ENCODE peak calls at places on chromosomes 1 and 21, in seven cellular contexts. One of them, this sample, is unnamed.

GRCh38 chr1:228299901-228300300 is 92.1 kb downstream of the OBSCN start:
- DNase-seq in mucosa of gallbladder: no peak
- DNase-seq in AG09319: no peak
- DNase-seq in Kasumi-1: no peak
- DNase-seq in T follicular helper cell: no peak
- DNase-seq in fibroblast of lung: no peak
- DNase-seq in SW 1271: no peak
- DNase-seq in this sample: no peak

GRCh38 chr1:55938376-55938850 is 641.0 kb downstream of the PLPP3 start:
- DNase-seq in mucosa of gallbladder: no peak
- DNase-seq in AG09319: no peak
- DNase-seq in Kasumi-1: no peak
- DNase-seq in T follicular helper cell: no peak
- DNase-seq in fibroblast of lung: no peak
- DNase-seq in SW 1271: no peak
- DNase-seq in this sample: no peak

GRCh38 chr1:201883786-201884185 is 4.9 kb upstream of the SHISA4 start:
- DNase-seq in mucosa of gallbladder: no peak
- DNase-seq in AG09319: peak
- DNase-seq in Kasumi-1: peak
- DNase-seq in T follicular helper cell: no peak
- DNase-seq in fibroblast of lung: peak
- DNase-seq in SW 1271: no peak
- DNase-seq in this sample: no peak

GRCh38 chr1:41502912-41503311 is 18.4 kb upstream of the EDN2 start:
- DNase-seq in mucosa of gallbladder: no peak
- DNase-seq in AG09319: no peak
- DNase-seq in Kasumi-1: no peak
- DNase-seq in T follicular helper cell: no peak
- DNase-seq in fibroblast of lung: no peak
- DNase-seq in SW 1271: no peak
- DNase-seq in this sample: no peak

GRCh38 chr1:183330335-183330734 is 87.8 kb downstream of the NMNAT2 start:
- DNase-seq in mucosa of gallbladder: no peak
- DNase-seq in AG09319: no peak
- DNase-seq in Kasumi-1: no peak
- DNase-seq in T follicular helper cell: no peak
- DNase-seq in fibroblast of lung: no peak
- DNase-seq in SW 1271: no peak
- DNase-seq in this sample: no peak

GRCh38 chr21:37430184-37430821 is 63.7 kb downstream of the DYRK1A start:
- DNase-seq in mucosa of gallbladder: no peak
- DNase-seq in AG09319: no peak
- DNase-seq in Kasumi-1: no peak
- DNase-seq in T follicular helper cell: no peak
- DNase-seq in fibroblast of lung: no peak
- DNase-seq in SW 1271: no peak
- DNase-seq in this sample: no peak

GRCh38 chr1:212437179-212437798 is 4.6 kb downstream of the NENF start:
- DNase-seq in mucosa of gallbladder: no peak
- DNase-seq in AG09319: no peak
- DNase-seq in Kasumi-1: no peak
- DNase-seq in T follicular helper cell: no peak
- DNase-seq in fibroblast of lung: no peak
- DNase-seq in SW 1271: no peak
- DNase-seq in this sample: no peak

GRCh38 chr1:151035167-151035566 is 1.2 kb upstream of the BNIPL start:
- DNase-seq in mucosa of gallbladder: no peak
- DNase-seq in AG09319: no peak
- DNase-seq in Kasumi-1: no peak
- DNase-seq in T follicular helper cell: no peak
- DNase-seq in fibroblast of lung: no peak
- DNase-seq in SW 1271: no peak
- DNase-seq in this sample: no peak

GRCh38 chr1:23013657-23014056 is 2.0 kb downstream of the TEX46 start:
- DNase-seq in mucosa of gallbladder: no peak
- DNase-seq in AG09319: no peak
- DNase-seq in Kasumi-1: no peak
- DNase-seq in T follicular helper cell: no peak
- DNase-seq in fibroblast of lung: no peak
- DNase-seq in SW 1271: no peak
- DNase-seq in this sample: no peak

GRCh38 chr1:112388436-112388835 is 7.6 kb upstream of the CTTNBP2NL start:
- DNase-seq in mucosa of gallbladder: no peak
- DNase-seq in AG09319: no peak
- DNase-seq in Kasumi-1: no peak
- DNase-seq in T follicular helper cell: no peak
- DNase-seq in fibroblast of lung: peak
- DNase-seq in SW 1271: no peak
- DNase-seq in this sample: no peak

GRCh38 chr1:167462341-167462740 is 56.0 kb downstream of the CD247 start:
- DNase-seq in mucosa of gallbladder: no peak
- DNase-seq in AG09319: no peak
- DNase-seq in Kasumi-1: no peak
- DNase-seq in T follicular helper cell: no peak
- DNase-seq in fibroblast of lung: no peak
- DNase-seq in SW 1271: no peak
- DNase-seq in this sample: no peak

GRCh38 chr21:16046625-16047340 is 317.0 kb downstream of the USP25 start:
- DNase-seq in mucosa of gallbladder: no peak
- DNase-seq in AG09319: no peak
- DNase-seq in Kasumi-1: no peak
- DNase-seq in T follicular helper cell: no peak
- DNase-seq in fibroblast of lung: peak
- DNase-seq in SW 1271: no peak
- DNase-seq in this sample: no peak

This sample was measured in AG04449.